ENCODE peak calls at places on chromosomes 6 and 20, in seven cellular contexts. One of them, this sample, is unnamed.

GRCh38 chr6:48389146-48390043 is 278.4 kb upstream of the PTCHD4 start:
- DNase-seq in RPMI8226: no peak
- DNase-seq in neuronal stem cell: no peak
- DNase-seq in stimulated activated naive B cell treated with anti-CD40 and anti-IgM and Interleukin-4, amounts not matched to agents 10 μg/mL and 1 μg/mL and 100 μg/mL, for 72 hours: no peak
- DNase-seq in neural progenitor cell: no peak
- DNase-seq in GM23338: no peak
- DNase-seq in HTR-8/SVneo: no peak
- DNase-seq in this sample: no peak

GRCh38 chr6:150176152-150176551 is 33.3 kb downstream of the PPP1R14C start:
- DNase-seq in RPMI8226: no peak
- DNase-seq in neuronal stem cell: no peak
- DNase-seq in stimulated activated naive B cell treated with anti-CD40 and anti-IgM and Interleukin-4, amounts not matched to agents 10 μg/mL and 1 μg/mL and 100 μg/mL, for 72 hours: no peak
- DNase-seq in neural progenitor cell: no peak
- DNase-seq in GM23338: no peak
- DNase-seq in HTR-8/SVneo: no peak
- DNase-seq in this sample: peak; percentile 73

GRCh38 chr6:135658916-135659315 is 161.4 kb upstream of the AHI1 start:
- DNase-seq in RPMI8226: no peak
- DNase-seq in neuronal stem cell: no peak
- DNase-seq in stimulated activated naive B cell treated with anti-CD40 and anti-IgM and Interleukin-4, amounts not matched to agents 10 μg/mL and 1 μg/mL and 100 μg/mL, for 72 hours: no peak
- DNase-seq in neural progenitor cell: no peak
- DNase-seq in GM23338: no peak
- DNase-seq in HTR-8/SVneo: no peak
- DNase-seq in this sample: no peak

GRCh38 chr20:9460518-9460917 is 53.9 kb upstream of the LAMP5 start:
- DNase-seq in RPMI8226: no peak
- DNase-seq in neuronal stem cell: no peak
- DNase-seq in stimulated activated naive B cell treated with anti-CD40 and anti-IgM and Interleukin-4, amounts not matched to agents 10 μg/mL and 1 μg/mL and 100 μg/mL, for 72 hours: no peak
- DNase-seq in neural progenitor cell: no peak
- DNase-seq in GM23338: no peak
- DNase-seq in HTR-8/SVneo: peak; percentile 32
- DNase-seq in this sample: no peak

GRCh38 chr20:3686867-3687321 is 5.1 kb upstream of the ADAM33 start:
- DNase-seq in RPMI8226: no peak
- DNase-seq in neuronal stem cell: no peak
- DNase-seq in stimulated activated naive B cell treated with anti-CD40 and anti-IgM and Interleukin-4, amounts not matched to agents 10 μg/mL and 1 μg/mL and 100 μg/mL, for 72 hours: no peak
- DNase-seq in neural progenitor cell: no peak
- DNase-seq in GM23338: no peak
- DNase-seq in HTR-8/SVneo: peak; percentile 56
- DNase-seq in this sample: peak; percentile 80

GRCh38 chr6:103908898-103909297 is 950.8 kb downstream of the HACE1 start:
- DNase-seq in RPMI8226: no peak
- DNase-seq in neuronal stem cell: no peak
- DNase-seq in stimulated activated naive B cell treated with anti-CD40 and anti-IgM and Interleukin-4, amounts not matched to agents 10 μg/mL and 1 μg/mL and 100 μg/mL, for 72 hours: no peak
- DNase-seq in neural progenitor cell: no peak
- DNase-seq in GM23338: peak; percentile 5
- DNase-seq in HTR-8/SVneo: no peak
- DNase-seq in this sample: no peak

GRCh38 chr20:7883741-7884140 is 56.5 kb downstream of the HAO1 start:
- DNase-seq in RPMI8226: no peak
- DNase-seq in neuronal stem cell: no peak
- DNase-seq in stimulated activated naive B cell treated with anti-CD40 and anti-IgM and Interleukin-4, amounts not matched to agents 10 μg/mL and 1 μg/mL and 100 μg/mL, for 72 hours: no peak
- DNase-seq in neural progenitor cell: no peak
- DNase-seq in GM23338: no peak
- DNase-seq in HTR-8/SVneo: no peak
- DNase-seq in this sample: no peak

GRCh38 chr6:56804996-56805395 is 149.9 kb upstream of the BEND6 start:
- DNase-seq in RPMI8226: no peak
- DNase-seq in neuronal stem cell: no peak
- DNase-seq in stimulated activated naive B cell treated with anti-CD40 and anti-IgM and Interleukin-4, amounts not matched to agents 10 μg/mL and 1 μg/mL and 100 μg/mL, for 72 hours: no peak
- DNase-seq in neural progenitor cell: no peak
- DNase-seq in GM23338: no peak
- DNase-seq in HTR-8/SVneo: peak; percentile 42
- DNase-seq in this sample: no peak

GRCh38 chr6:38794682-38795081 is 79.6 kb downstream of the DNAH8 start:
- DNase-seq in RPMI8226: no peak
- DNase-seq in neuronal stem cell: no peak
- DNase-seq in stimulated activated naive B cell treated with anti-CD40 and anti-IgM and Interleukin-4, amounts not matched to agents 10 μg/mL and 1 μg/mL and 100 μg/mL, for 72 hours: no peak
- DNase-seq in neural progenitor cell: no peak
- DNase-seq in GM23338: no peak
- DNase-seq in HTR-8/SVneo: no peak
- DNase-seq in this sample: no peak

GRCh38 chr6:37696841-37697735 is 595 bp downstream of the MDGA1 start:
- DNase-seq in RPMI8226: peak; percentile 41
- DNase-seq in neuronal stem cell: no peak
- DNase-seq in stimulated activated naive B cell treated with anti-CD40 and anti-IgM and Interleukin-4, amounts not matched to agents 10 μg/mL and 1 μg/mL and 100 μg/mL, for 72 hours: no peak
- DNase-seq in neural progenitor cell: peak; percentile 55
- DNase-seq in GM23338: no peak
- DNase-seq in HTR-8/SVneo: no peak
- DNase-seq in this sample: no peak

GRCh38 chr20:33839591-33839990 is 28.4 kb downstream of the CHMP4B start:
- DNase-seq in RPMI8226: peak; percentile 31
- DNase-seq in neuronal stem cell: no peak
- DNase-seq in stimulated activated naive B cell treated with anti-CD40 and anti-IgM and Interleukin-4, amounts not matched to agents 10 μg/mL and 1 μg/mL and 100 μg/mL, for 72 hours: no peak
- DNase-seq in neural progenitor cell: no peak
- DNase-seq in GM23338: no peak
- DNase-seq in HTR-8/SVneo: no peak
- DNase-seq in this sample: peak; percentile 25

GRCh38 chr20:13200767-13201500 is 20.1 kb upstream of the ISM1 start:
- DNase-seq in RPMI8226: no peak
- DNase-seq in neuronal stem cell: peak; percentile 70
- DNase-seq in stimulated activated naive B cell treated with anti-CD40 and anti-IgM and Interleukin-4, amounts not matched to agents 10 μg/mL and 1 μg/mL and 100 μg/mL, for 72 hours: no peak
- DNase-seq in neural progenitor cell: peak; percentile 92
- DNase-seq in GM23338: peak; percentile 25
- DNase-seq in HTR-8/SVneo: no peak
- DNase-seq in this sample: no peak

GRCh38 chr6:35624341-35625070 is 64.2 kb downstream of the FKBP5 start:
- DNase-seq in RPMI8226: no peak
- DNase-seq in neuronal stem cell: no peak
- DNase-seq in stimulated activated naive B cell treated with anti-CD40 and anti-IgM and Interleukin-4, amounts not matched to agents 10 μg/mL and 1 μg/mL and 100 μg/mL, for 72 hours: no peak
- DNase-seq in neural progenitor cell: no peak
- DNase-seq in GM23338: peak; percentile 46
- DNase-seq in HTR-8/SVneo: peak; percentile 26
- DNase-seq in this sample: no peak

GRCh38 chr20:1895674-1896496 is 678 bp downstream of the SIRPA start:
- DNase-seq in RPMI8226: peak; percentile 31
- DNase-seq in neuronal stem cell: no peak
- DNase-seq in stimulated activated naive B cell treated with anti-CD40 and anti-IgM and Interleukin-4, amounts not matched to agents 10 μg/mL and 1 μg/mL and 100 μg/mL, for 72 hours: peak; percentile 60
- DNase-seq in neural progenitor cell: peak; percentile 34
- DNase-seq in GM23338: peak; percentile 57
- DNase-seq in HTR-8/SVneo: no peak
- DNase-seq in this sample: peak; percentile 36

GRCh38 chr6:106513813-106514212 is 115.5 kb downstream of the RTN4IP1 start:
- DNase-seq in RPMI8226: no peak
- DNase-seq in neuronal stem cell: no peak
- DNase-seq in stimulated activated naive B cell treated with anti-CD40 and anti-IgM and Interleukin-4, amounts not matched to agents 10 μg/mL and 1 μg/mL and 100 μg/mL, for 72 hours: no peak
- DNase-seq in neural progenitor cell: no peak
- DNase-seq in GM23338: no peak
- DNase-seq in HTR-8/SVneo: no peak
- DNase-seq in this sample: no peak

GRCh38 chr6:135185483-135185882 is 4.4 kb downstream of the MYB start:
- DNase-seq in RPMI8226: no peak
- DNase-seq in neuronal stem cell: no peak
- DNase-seq in stimulated activated naive B cell treated with anti-CD40 and anti-IgM and Interleukin-4, amounts not matched to agents 10 μg/mL and 1 μg/mL and 100 μg/mL, for 72 hours: no peak
- DNase-seq in neural progenitor cell: no peak
- DNase-seq in GM23338: no peak
- DNase-seq in HTR-8/SVneo: no peak
- DNase-seq in this sample: no peak

GRCh38 chr6:53479871-53480270 is 65.0 kb downstream of the GCLC start:
- DNase-seq in RPMI8226: no peak
- DNase-seq in neuronal stem cell: no peak
- DNase-seq in stimulated activated naive B cell treated with anti-CD40 and anti-IgM and Interleukin-4, amounts not matched to agents 10 μg/mL and 1 μg/mL and 100 μg/mL, for 72 hours: no peak
- DNase-seq in neural progenitor cell: no peak
- DNase-seq in GM23338: no peak
- DNase-seq in HTR-8/SVneo: no peak
- DNase-seq in this sample: no peak

GRCh38 chr20:21184810-21185209 is 58.9 kb downstream of the KIZ start:
- DNase-seq in RPMI8226: no peak
- DNase-seq in neuronal stem cell: no peak
- DNase-seq in stimulated activated naive B cell treated with anti-CD40 and anti-IgM and Interleukin-4, amounts not matched to agents 10 μg/mL and 1 μg/mL and 100 μg/mL, for 72 hours: no peak
- DNase-seq in neural progenitor cell: no peak
- DNase-seq in GM23338: no peak
- DNase-seq in HTR-8/SVneo: no peak
- DNase-seq in this sample: no peak

GRCh38 chr6:44043036-44043478 is 84.2 kb downstream of the MRPL14 start:
- DNase-seq in RPMI8226: no peak
- DNase-seq in neuronal stem cell: no peak
- DNase-seq in stimulated activated naive B cell treated with anti-CD40 and anti-IgM and Interleukin-4, amounts not matched to agents 10 μg/mL and 1 μg/mL and 100 μg/mL, for 72 hours: no peak
- DNase-seq in neural progenitor cell: no peak
- DNase-seq in GM23338: no peak
- DNase-seq in HTR-8/SVneo: no peak
- DNase-seq in this sample: peak; percentile 63

GRCh38 chr20:51639206-51639832 is 96.8 kb upstream of the NFATC2 start:
- DNase-seq in RPMI8226: peak; percentile 49
- DNase-seq in neuronal stem cell: peak; percentile 69
- DNase-seq in stimulated activated naive B cell treated with anti-CD40 and anti-IgM and Interleukin-4, amounts not matched to agents 10 μg/mL and 1 μg/mL and 100 μg/mL, for 72 hours: no peak
- DNase-seq in neural progenitor cell: peak; percentile 81
- DNase-seq in GM23338: peak; percentile 83
- DNase-seq in HTR-8/SVneo: peak; percentile 93
- DNase-seq in this sample: peak; percentile 66

GRCh38 chr6:133436652-133437051 is 195.5 kb downstream of the EYA4 start:
- DNase-seq in RPMI8226: no peak
- DNase-seq in neuronal stem cell: no peak
- DNase-seq in stimulated activated naive B cell treated with anti-CD40 and anti-IgM and Interleukin-4, amounts not matched to agents 10 μg/mL and 1 μg/mL and 100 μg/mL, for 72 hours: no peak
- DNase-seq in neural progenitor cell: no peak
- DNase-seq in GM23338: no peak
- DNase-seq in HTR-8/SVneo: no peak
- DNase-seq in this sample: no peak

GRCh38 chr20:25000268-25000801 is 7.8 kb upstream of the APMAP start:
- DNase-seq in RPMI8226: peak; percentile 53
- DNase-seq in neuronal stem cell: no peak
- DNase-seq in stimulated activated naive B cell treated with anti-CD40 and anti-IgM and Interleukin-4, amounts not matched to agents 10 μg/mL and 1 μg/mL and 100 μg/mL, for 72 hours: no peak
- DNase-seq in neural progenitor cell: no peak
- DNase-seq in GM23338: no peak
- DNase-seq in HTR-8/SVneo: peak; percentile 51
- DNase-seq in this sample: peak; percentile 91

GRCh38 chr20:52402514-52402913 is 210.9 kb upstream of the ZFP64 start:
- DNase-seq in RPMI8226: no peak
- DNase-seq in neuronal stem cell: no peak
- DNase-seq in stimulated activated naive B cell treated with anti-CD40 and anti-IgM and Interleukin-4, amounts not matched to agents 10 μg/mL and 1 μg/mL and 100 μg/mL, for 72 hours: no peak
- DNase-seq in neural progenitor cell: no peak
- DNase-seq in GM23338: no peak
- DNase-seq in HTR-8/SVneo: no peak
- DNase-seq in this sample: no peak